ENCODE peak calls at places on chromosomes 5 and 9, in six cellular contexts. R, B, D, M, P and N are unnamed samples.

GRCh38 chr5:33928283-33928682 is 7.9 kb upstream of the RXFP3 start:
- DNase-seq in R (no peak), M (no peak), D (no peak), P (no peak), B (no peak), N (no peak)

GRCh38 chr5:145295236-145295635 is 539.9 kb downstream of the PRELID2 start:
- DNase-seq in P (no peak), R (no peak), M (no peak), D (peak; percentile 1), B (no peak), N (no peak)

GRCh38 chr5:435961-436640 is 6.9 kb upstream of the EXOC3 start:
- DNase-seq in D (peak; percentile 34), M (peak; percentile 70), R (no peak), P (peak; percentile 38), B (no peak), N (no peak)

GRCh38 chr5:157961176-157961575 is 102.2 kb upstream of the CLINT1 start:
- DNase-seq in R (no peak), D (no peak), B (no peak), M (no peak), P (no peak), N (no peak)

GRCh38 chr5:122145906-122146305 is 16.6 kb downstream of the ZNF474 start:
- DNase-seq in D (no peak), R (no peak), P (no peak), M (no peak), B (no peak), N (no peak)

GRCh38 chr5:140221697-140222223 is 46.8 kb downstream of the CYSTM1 start:
- DNase-seq in P (no peak), B (no peak), M (no peak), R (no peak), D (peak; percentile 72), N (no peak)

GRCh38 chr9:20650750-20651299 is 28.5 kb upstream of the MLLT3 start:
- DNase-seq in B (no peak), P (no peak), R (no peak), M (no peak), D (no peak), N (no peak)

GRCh38 chr5:1548702-1549523 is 25.2 kb upstream of the LPCAT1 start:
- DNase-seq in B (no peak), R (peak; percentile 41), P (no peak), D (no peak), M (no peak), N (no peak)

GRCh38 chr5:116632890-116633289 is 58.3 kb upstream of the SEMA6A start:
- DNase-seq in P (no peak), B (no peak), R (no peak), M (no peak), D (no peak), N (no peak)

GRCh38 chr5:109876030-109876726 is 186.5 kb downstream of the MAN2A1 start:
- DNase-seq in D (no peak), B (no peak), R (no peak), M (no peak), P (no peak), N (no peak)

GRCh38 chr5:67817652-67818051 is 397.9 kb upstream of the PIK3R1 start:
- DNase-seq in M (no peak), R (no peak), P (no peak), D (no peak), B (no peak), N (no peak)

GRCh38 chr9:79357620-79358019 is 214.1 kb upstream of the TLE4 start:
- DNase-seq in D (no peak), B (no peak), P (no peak), M (no peak), R (no peak), N (no peak)

GRCh38 chr9:95406114-95406513 is 88.6 kb upstream of the FANCC start:
- DNase-seq in R (no peak), B (no peak), D (peak; percentile 78), M (no peak), P (no peak), N (no peak)

GRCh38 chr9:134964686-134965085 is 47.0 kb upstream of the FCN1 start:
- DNase-seq in R (peak; percentile 3), P (no peak), M (no peak), D (no peak), B (no peak), N (no peak)

GRCh38 chr9:131107760-131108159 is 11.4 kb downstream of the AIF1L start:
- DNase-seq in M (no peak), R (no peak), B (peak; percentile 29), P (no peak), D (no peak), N (peak; percentile 41)

GRCh38 chr5:93299596-93300308 is 281.3 kb downstream of the NR2F1-AS1 start:
- DNase-seq in B (no peak), R (no peak), D (no peak), M (peak; percentile 62), P (no peak), N (peak; percentile 27)

GRCh38 chr9:94817291-94818195 is 91.0 kb downstream of the AOPEP start:
- DNase-seq in M (no peak), R (no peak), D (no peak), P (no peak), B (no peak), N (no peak)